ENCODE peak calls at places on chromosomes 12 and 14, in seven cellular contexts. One of them, this sample, is unnamed.

GRCh38 chr12:6230321-6231110 is 30.3 kb downstream of the CD9 start:
- DNase-seq in endothelial cell: no peak
- DNase-seq in activated gamma-delta T cell treated with anti-CD3 and anti-CD28 coated beads, Interleukin-2, amount 50 U/mL, for 16 hours: peak
- DNase-seq in tibial artery: peak
- DNase-seq in upper lobe of right lung: peak
- DNase-seq in midbrain: peak
- DNase-seq in GM06990: no peak
- DNase-seq in this sample: peak

GRCh38 chr14:22291406-22291805 is 297.6 kb downstream of the DAD1 start:
- DNase-seq in tibial artery: no peak
- DNase-seq in endothelial cell: no peak
- DNase-seq in upper lobe of right lung: no peak
- DNase-seq in midbrain: no peak
- DNase-seq in activated gamma-delta T cell treated with anti-CD3 and anti-CD28 coated beads, Interleukin-2, amount 50 U/mL, for 16 hours: no peak
- DNase-seq in GM06990: no peak
- DNase-seq in this sample: no peak

GRCh38 chr14:101088714-101089113 is 185.2 kb upstream of the RTL1 start:
- DNase-seq in endothelial cell: no peak
- DNase-seq in GM06990: no peak
- DNase-seq in midbrain: no peak
- DNase-seq in upper lobe of right lung: no peak
- DNase-seq in tibial artery: no peak
- DNase-seq in activated gamma-delta T cell treated with anti-CD3 and anti-CD28 coated beads, Interleukin-2, amount 50 U/mL, for 16 hours: no peak
- DNase-seq in this sample: no peak

GRCh38 chr12:58030566-58031279 is 89.4 kb downstream of the ATP23 start:
- DNase-seq in upper lobe of right lung: no peak
- DNase-seq in GM06990: no peak
- DNase-seq in activated gamma-delta T cell treated with anti-CD3 and anti-CD28 coated beads, Interleukin-2, amount 50 U/mL, for 16 hours: no peak
- DNase-seq in tibial artery: no peak
- DNase-seq in midbrain: no peak
- DNase-seq in endothelial cell: no peak
- DNase-seq in this sample: no peak

GRCh38 chr12:64186789-64187188 is 35.3 kb downstream of the KICS2 start:
- DNase-seq in tibial artery: no peak
- DNase-seq in midbrain: no peak
- DNase-seq in activated gamma-delta T cell treated with anti-CD3 and anti-CD28 coated beads, Interleukin-2, amount 50 U/mL, for 16 hours: no peak
- DNase-seq in GM06990: no peak
- DNase-seq in endothelial cell: no peak
- DNase-seq in upper lobe of right lung: no peak
- DNase-seq in this sample: no peak

GRCh38 chr12:48110691-48111315 is 4.9 kb upstream of the SENP1 start:
- DNase-seq in GM06990: no peak
- DNase-seq in upper lobe of right lung: no peak
- DNase-seq in activated gamma-delta T cell treated with anti-CD3 and anti-CD28 coated beads, Interleukin-2, amount 50 U/mL, for 16 hours: no peak
- DNase-seq in tibial artery: no peak
- DNase-seq in endothelial cell: no peak
- DNase-seq in midbrain: no peak
- DNase-seq in this sample: no peak

GRCh38 chr14:22283000-22283399 is 306.0 kb downstream of the DAD1 start:
- DNase-seq in upper lobe of right lung: no peak
- DNase-seq in activated gamma-delta T cell treated with anti-CD3 and anti-CD28 coated beads, Interleukin-2, amount 50 U/mL, for 16 hours: no peak
- DNase-seq in midbrain: no peak
- DNase-seq in endothelial cell: no peak
- DNase-seq in tibial artery: no peak
- DNase-seq in GM06990: no peak
- DNase-seq in this sample: no peak

GRCh38 chr14:94673071-94673470 is 60.9 kb downstream of the SERPINA3 start:
- DNase-seq in upper lobe of right lung: peak
- DNase-seq in tibial artery: no peak
- DNase-seq in midbrain: no peak
- DNase-seq in activated gamma-delta T cell treated with anti-CD3 and anti-CD28 coated beads, Interleukin-2, amount 50 U/mL, for 16 hours: no peak
- DNase-seq in GM06990: no peak
- DNase-seq in endothelial cell: no peak
- DNase-seq in this sample: no peak

GRCh38 chr14:54686219-54686870 is 119.4 kb downstream of the SAMD4A start:
- DNase-seq in tibial artery: peak
- DNase-seq in GM06990: no peak
- DNase-seq in activated gamma-delta T cell treated with anti-CD3 and anti-CD28 coated beads, Interleukin-2, amount 50 U/mL, for 16 hours: no peak
- DNase-seq in upper lobe of right lung: no peak
- DNase-seq in endothelial cell: no peak
- DNase-seq in midbrain: peak
- DNase-seq in this sample: no peak

GRCh38 chr12:75892779-75893408 is 138.7 kb downstream of the PHLDA1 start:
- DNase-seq in tibial artery: no peak
- DNase-seq in activated gamma-delta T cell treated with anti-CD3 and anti-CD28 coated beads, Interleukin-2, amount 50 U/mL, for 16 hours: no peak
- DNase-seq in upper lobe of right lung: no peak
- DNase-seq in midbrain: no peak
- DNase-seq in GM06990: no peak
- DNase-seq in endothelial cell: peak
- DNase-seq in this sample: no peak

GRCh38 chr14:63292805-63293204 is 25.9 kb downstream of the GPHB5 start:
- DNase-seq in endothelial cell: no peak
- DNase-seq in tibial artery: no peak
- DNase-seq in midbrain: no peak
- DNase-seq in activated gamma-delta T cell treated with anti-CD3 and anti-CD28 coated beads, Interleukin-2, amount 50 U/mL, for 16 hours: no peak
- DNase-seq in upper lobe of right lung: no peak
- DNase-seq in GM06990: no peak
- DNase-seq in this sample: no peak

GRCh38 chr12:69415471-69416275 is 54.5 kb upstream of the FRS2 start:
- DNase-seq in tibial artery: peak
- DNase-seq in GM06990: peak
- DNase-seq in upper lobe of right lung: no peak
- DNase-seq in midbrain: peak
- DNase-seq in endothelial cell: peak
- DNase-seq in activated gamma-delta T cell treated with anti-CD3 and anti-CD28 coated beads, Interleukin-2, amount 50 U/mL, for 16 hours: no peak
- DNase-seq in this sample: no peak

GRCh38 chr14:92386637-92387036 is 63.7 kb downstream of the SLC24A4 start:
- DNase-seq in upper lobe of right lung: no peak
- DNase-seq in activated gamma-delta T cell treated with anti-CD3 and anti-CD28 coated beads, Interleukin-2, amount 50 U/mL, for 16 hours: no peak
- DNase-seq in midbrain: no peak
- DNase-seq in tibial artery: no peak
- DNase-seq in GM06990: no peak
- DNase-seq in endothelial cell: no peak
- DNase-seq in this sample: no peak

GRCh38 chr12:88538250-88538649 is 42.0 kb downstream of the KITLG start:
- DNase-seq in endothelial cell: no peak
- DNase-seq in upper lobe of right lung: no peak
- DNase-seq in tibial artery: no peak
- DNase-seq in activated gamma-delta T cell treated with anti-CD3 and anti-CD28 coated beads, Interleukin-2, amount 50 U/mL, for 16 hours: no peak
- DNase-seq in midbrain: no peak
- DNase-seq in GM06990: no peak
- DNase-seq in this sample: no peak

GRCh38 chr12:99201906-99202645 is 445.5 kb upstream of the GARIN6 start:
- DNase-seq in midbrain: no peak
- DNase-seq in endothelial cell: no peak
- DNase-seq in GM06990: no peak
- DNase-seq in upper lobe of right lung: no peak
- DNase-seq in activated gamma-delta T cell treated with anti-CD3 and anti-CD28 coated beads, Interleukin-2, amount 50 U/mL, for 16 hours: no peak
- DNase-seq in tibial artery: no peak
- DNase-seq in this sample: no peak

GRCh38 chr12:71312767-71313375 is 126.7 kb upstream of the LGR5 start:
- DNase-seq in activated gamma-delta T cell treated with anti-CD3 and anti-CD28 coated beads, Interleukin-2, amount 50 U/mL, for 16 hours: no peak
- DNase-seq in tibial artery: no peak
- DNase-seq in endothelial cell: no peak
- DNase-seq in midbrain: no peak
- DNase-seq in GM06990: no peak
- DNase-seq in upper lobe of right lung: no peak
- DNase-seq in this sample: no peak

GRCh38 chr14:64733321-64733720 is 29.1 kb downstream of the PLEKHG3 start:
- DNase-seq in tibial artery: peak
- DNase-seq in GM06990: no peak
- DNase-seq in midbrain: no peak
- DNase-seq in activated gamma-delta T cell treated with anti-CD3 and anti-CD28 coated beads, Interleukin-2, amount 50 U/mL, for 16 hours: no peak
- DNase-seq in upper lobe of right lung: peak
- DNase-seq in endothelial cell: no peak
- DNase-seq in this sample: no peak

GRCh38 chr14:69574266-69574953 is at the start of gene CCDC177:
- DNase-seq in tibial artery: no peak
- DNase-seq in midbrain: peak
- DNase-seq in activated gamma-delta T cell treated with anti-CD3 and anti-CD28 coated beads, Interleukin-2, amount 50 U/mL, for 16 hours: peak
- DNase-seq in GM06990: peak
- DNase-seq in upper lobe of right lung: peak
- DNase-seq in endothelial cell: peak
- DNase-seq in this sample: peak

GRCh38 chr12:110107369-110108281 is 16.5 kb upstream of the IFT81 start:
- DNase-seq in tibial artery: peak
- DNase-seq in endothelial cell: no peak
- DNase-seq in upper lobe of right lung: no peak
- DNase-seq in activated gamma-delta T cell treated with anti-CD3 and anti-CD28 coated beads, Interleukin-2, amount 50 U/mL, for 16 hours: no peak
- DNase-seq in midbrain: no peak
- DNase-seq in GM06990: no peak
- DNase-seq in this sample: no peak

GRCh38 chr14:20956376-20956976 is 1.2 kb downstream of the RNASE2 start:
- DNase-seq in GM06990: no peak
- DNase-seq in upper lobe of right lung: no peak
- DNase-seq in endothelial cell: no peak
- DNase-seq in activated gamma-delta T cell treated with anti-CD3 and anti-CD28 coated beads, Interleukin-2, amount 50 U/mL, for 16 hours: no peak
- DNase-seq in midbrain: no peak
- DNase-seq in tibial artery: no peak
- DNase-seq in this sample: no peak